ENCODE peak calls at places on chromosomes 7 and 10, in four cellular contexts. X is hepatocyte, L is fibroblast of mammary gland, J is upper lobe of right lung. C is an unnamed sample.

GRCh38 chr7:155201325-155202087 is 96.2 kb upstream of the INSIG1 start:
- DNase-seq in X (no peak), L (no peak), J (no peak), C (no peak)

GRCh38 chr10:127889605-127890195 is 3.0 kb downstream of the CLRN3 start:
- DNase-seq in X (no peak), L (peak; percentile 82), J (no peak), C (no peak)

GRCh38 chr10:132630666-132631347 is 93.2 kb downstream of the INPP5A start:
- DNase-seq in X (no peak), L (peak; percentile 41), J (no peak), C (no peak)

GRCh38 chr7:116367171-116367813 is 132.2 kb upstream of the CAV2 start:
- DNase-seq in X (no peak), L (no peak), J (no peak), C (no peak)

GRCh38 chr7:33494473-33494872 is 365.1 kb downstream of the BBS9 start:
- DNase-seq in X (no peak), L (no peak), J (no peak), C (peak; percentile 6)

GRCh38 chr7:14219125-14219524 is 229.7 kb upstream of the ETV1 start:
- DNase-seq in X (peak; percentile 5), L (no peak), J (no peak), C (no peak)

GRCh38 chr10:55629792-55630490 is 731.1 kb downstream of the ZWINT start:
- DNase-seq in X (peak; percentile 77), L (peak; percentile 24), J (peak; percentile 64), C (peak; percentile 37)

GRCh38 chr7:82444220-82445049 is 858 bp upstream of the CACNA2D1 start:
- DNase-seq in X (no peak), L (no peak), J (peak; percentile 66), C (no peak)

GRCh38 chr10:93757766-93758509 is at the start of gene LGI1:
- DNase-seq in X (peak; percentile 39), L (peak; percentile 6), J (no peak), C (no peak)

GRCh38 chr7:28332031-28332430 is 80.3 kb upstream of the CREB5 start:
- DNase-seq in X (no peak), L (no peak), J (no peak), C (no peak)

GRCh38 chr7:89003619-89003956 is 208.1 kb upstream of the TEX47 start:
- DNase-seq in X (no peak), L (no peak), J (no peak), C (no peak)

GRCh38 chr7:79272938-79273337 is 180.5 kb downstream of the MAGI2 start:
- DNase-seq in X (no peak), L (no peak), J (no peak), C (no peak)

GRCh38 chr7:55545496-55545895 is 26.8 kb downstream of the VOPP1 start:
- DNase-seq in X (no peak), L (peak; percentile 70), J (no peak), C (peak; percentile 61)

GRCh38 chr7:51017576-51018535 is 235.2 kb upstream of the GRB10 start:
- DNase-seq in X (no peak), L (no peak), J (peak; percentile 29), C (no peak)

GRCh38 chr10:121313119-121313858 is 285.0 kb downstream of the FGFR2 start:
- DNase-seq in X (no peak), L (no peak), J (no peak), C (no peak)

GRCh38 chr7:82044497-82045080 is 274.7 kb upstream of the HGF start:
- DNase-seq in X (peak; percentile 54), L (peak; percentile 69), J (no peak), C (no peak)

GRCh38 chr10:78194539-78195402 is 161.1 kb downstream of the RPS24 start:
- DNase-seq in X (no peak), L (peak; percentile 10), J (no peak), C (peak; percentile 76)

GRCh38 chr7:113891828-113892227 is 27.0 kb downstream of the PPP1R3A start:
- DNase-seq in X (no peak), L (peak; percentile 7), J (no peak), C (peak; percentile 0)

GRCh38 chr7:40826419-40827216 is 691.8 kb downstream of the SUGCT start:
- DNase-seq in X (no peak), L (no peak), J (no peak), C (no peak)

GRCh38 chr10:122516733-122517132 is 43.8 kb upstream of the DMBT1 start:
- DNase-seq in X (no peak), L (no peak), J (no peak), C (no peak)

GRCh38 chr7:102252373-102252982 is 34.2 kb upstream of the SH2B2 start:
- DNase-seq in X (no peak), L (no peak), J (no peak), C (no peak)

GRCh38 chr7:151689196-151689971 is 169.7 kb upstream of the RHEB start:
- DNase-seq in X (no peak), L (no peak), J (no peak), C (peak; percentile 36)

GRCh38 chr10:77397103-77397502 is 240.5 kb downstream of the KCNMA1 start:
- DNase-seq in X (no peak), L (no peak), J (no peak), C (no peak)

GRCh38 chr10:103804866-103805265 is 50.5 kb downstream of the SH3PXD2A start:
- DNase-seq in X (no peak), L (no peak), J (no peak), C (no peak)

GRCh38 chr7:99140813-99141212 is 3.1 kb downstream of the SMURF1 start:
- DNase-seq in X (no peak), L (no peak), J (no peak), C (no peak)
- H3K4me3 ChIP-seq in X (no peak overlapping the region), L (peak overlapping the region; percentile 66), J (peak overlapping the region; percentile 88), C (peak overlapping the region; percentile 68)

GRCh38 chr7:157691521-157692155 is 354.8 kb downstream of the DNAJB6 start:
- DNase-seq in X (no peak), L (no peak), J (peak; percentile 63), C (no peak)

GRCh38 chr7:157690833-157691382 is 354.1 kb downstream of the DNAJB6 start:
- DNase-seq in X (no peak), L (peak; percentile 80), J (peak; percentile 40), C (peak; percentile 78)

GRCh38 chr7:157688439-157689268 is 351.9 kb downstream of the DNAJB6 start:
- DNase-seq in X (no peak), L (no peak), J (peak; percentile 59), C (no peak)

GRCh38 chr7:157689269-157690057 is 352.7 kb downstream of the DNAJB6 start:
- DNase-seq in X (no peak), L (no peak), J (peak; percentile 48), C (no peak)

DNA sequence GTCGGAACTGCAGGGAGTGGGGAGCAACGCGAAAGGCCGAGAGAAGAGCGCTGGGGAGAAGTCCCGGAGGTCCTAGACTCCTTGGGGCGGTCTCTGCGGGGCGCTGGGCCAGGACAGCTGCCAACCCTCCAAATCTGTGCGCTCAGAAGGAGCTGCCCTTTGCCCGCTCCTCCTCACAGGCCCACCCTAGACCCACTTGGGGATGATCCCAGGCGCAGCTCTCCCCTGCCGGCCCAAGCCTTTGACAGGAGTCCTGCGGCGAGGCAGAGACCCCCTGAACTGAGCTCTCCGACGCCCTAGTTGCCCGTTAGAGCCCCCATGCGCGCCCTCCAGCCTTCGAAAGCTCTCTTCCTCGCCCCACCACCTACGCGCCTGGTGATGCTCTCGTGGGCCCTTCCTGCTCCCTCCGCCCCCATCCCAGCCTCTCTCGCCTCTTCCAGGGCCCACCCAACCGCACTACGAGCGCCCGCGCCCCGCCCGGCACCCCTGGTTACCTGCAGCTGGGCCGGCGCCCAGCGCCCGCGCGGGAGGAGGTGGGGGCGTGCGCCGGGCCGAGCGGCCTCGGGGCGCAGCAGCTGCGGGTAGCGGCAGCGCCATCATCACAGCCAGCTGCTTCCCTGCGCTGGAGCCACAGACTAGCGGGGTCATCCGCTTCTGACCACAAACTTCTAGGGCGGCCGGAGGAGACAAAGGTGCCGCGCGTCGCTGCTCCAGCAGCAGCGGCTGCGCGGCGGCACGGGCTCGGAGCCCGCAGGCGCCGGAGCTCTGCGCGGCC is 353.4 kb downstream of the DNAJB6 start:
- DNase-seq in X (no peak), L (peak; percentile 25), J (peak; percentile 48), C (peak; percentile 17)
- H3K4me3 ChIP-seq in X (no peak overlapping the region), L (peak overlapping the region; percentile 39), J (peak overlapping the region; percentile 45), C (peak overlapping the region; percentile 54)

GRCh38 chr7:77569514-77570232 is 32.6 kb downstream of the PTPN12 start:
- DNase-seq in X (no peak), L (no peak), J (no peak), C (no peak)
- H3K4me3 ChIP-seq in X (no peak overlapping the region), L (no peak overlapping the region), J (no peak overlapping the region), C (no peak overlapping the region)

DNA sequence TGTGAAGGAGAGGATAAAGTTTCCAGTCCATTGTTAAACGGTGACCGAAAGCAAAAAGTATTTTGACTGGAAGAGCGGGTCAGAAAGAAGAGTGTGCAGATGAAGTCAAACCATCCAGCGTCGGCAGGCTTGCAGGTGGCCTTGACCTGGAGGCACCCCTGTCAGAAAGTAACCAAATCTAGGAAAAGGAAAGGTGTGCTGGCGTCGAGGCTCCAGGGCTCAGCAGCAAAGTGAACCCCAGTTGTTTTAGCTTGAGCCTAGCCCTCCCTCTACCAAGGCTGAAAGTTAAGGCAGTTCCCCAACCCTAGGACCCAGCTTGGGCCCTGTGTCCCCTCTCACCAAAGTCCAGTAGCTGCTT is 512 bp downstream of the PDK4 start:
- DNase-seq in X (no peak), L (no peak), J (no peak), C (no peak)
- H3K4me3 ChIP-seq in X (peak overlapping the region; percentile 69), L (peak overlapping the region; percentile 76), J (peak overlapping the region; percentile 76), C (peak overlapping the region; percentile 59)

GRCh38 chr7:38195804-38196595 is 18.0 kb downstream of the STARD3NL start:
- DNase-seq in X (no peak), L (peak; percentile 47), J (no peak), C (no peak)
- H3K4me3 ChIP-seq in X (no peak overlapping the region), L (no peak overlapping the region), J (no peak overlapping the region), C (no peak overlapping the region)

DNA sequence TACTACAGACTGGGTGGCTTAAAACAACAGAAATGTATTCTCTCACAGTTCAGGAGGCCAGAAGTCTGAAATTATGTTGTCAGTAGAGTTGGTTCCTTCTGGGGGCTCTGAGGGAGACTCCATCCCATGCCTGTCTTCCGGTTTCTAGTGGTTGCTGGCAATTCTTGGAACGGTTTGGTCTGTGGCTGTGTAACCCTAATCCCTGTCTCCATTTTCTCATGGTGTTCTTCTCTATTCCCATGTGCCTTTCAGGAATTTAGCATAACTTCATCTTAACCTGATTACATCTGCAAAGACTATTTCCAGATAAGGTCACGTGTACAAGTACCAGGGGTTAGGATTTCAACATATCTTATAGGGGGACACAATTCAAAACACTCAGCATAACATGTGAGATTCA is 73.2 kb downstream of the FAM241B start:
- DNase-seq in X (no peak), L (no peak), J (no peak), C (no peak)
- H3K4me3 ChIP-seq in X (no peak overlapping the region), L (no peak overlapping the region), J (no peak overlapping the region), C (no peak overlapping the region)

GRCh38 chr10:129959544-129960492 is 4.3 kb downstream of the EBF3 start:
- DNase-seq in X (no peak), L (no peak), J (no peak), C (no peak)
- H3K4me3 ChIP-seq in X (no peak overlapping the region), L (peak overlapping the region; percentile 10), J (no peak overlapping the region), C (peak overlapping the region; percentile 32)

GRCh38 chr10:104816501-104816900 is 175.4 kb downstream of the SORCS3 start:
- DNase-seq in X (no peak), L (no peak), J (no peak), C (no peak)

GRCh38 chr10:104822088-104822487 is 181.0 kb downstream of the SORCS3 start:
- DNase-seq in X (no peak), L (no peak), J (no peak), C (no peak)

GRCh38 chr10:104824378-104825006 is 183.4 kb downstream of the SORCS3 start:
- DNase-seq in X (peak; percentile 70), L (peak; percentile 17), J (no peak), C (peak; percentile 12)

GRCh38 chr10:104819731-104820130 is 178.6 kb downstream of the SORCS3 start:
- DNase-seq in X (no peak), L (no peak), J (no peak), C (peak; percentile 1)
- H3K4me3 ChIP-seq in X (no peak overlapping the region), L (no peak overlapping the region), J (no peak overlapping the region), C (no peak overlapping the region)